ENCODE peak calls at places on chromosomes 5 and 9, in five cellular contexts. S is H1, H is WTC11, R is GM12878, L is HepG2. X is an unnamed sample.

GRCh38 chr5:43702815-43703214 is 99.8 kb downstream of the NNT start:
- DNase-seq in S (no peak), H (no peak), R (no peak), L (no peak), X (peak; percentile 24)

GRCh38 chr9:35791321-35791921 is at the start of gene NPR2:
- DNase-seq in S (no peak), H (peak; percentile 49), R (no peak), L (no peak), X (peak; percentile 12)

GRCh38 chr5:43400082-43400481 is 12.1 kb downstream of the CCL28 start:
- DNase-seq in S (no peak), H (no peak), R (no peak), L (no peak), X (no peak)

GRCh38 chr9:26264709-26265601 is 586.7 kb upstream of the TUSC1 start:
- DNase-seq in S (no peak), H (no peak), R (no peak), L (no peak), X (no peak)

GRCh38 chr9:97627624-97628023 is 5.5 kb downstream of the TSTD2 start:
- DNase-seq in S (no peak), H (no peak), R (no peak), L (no peak), X (no peak)

GRCh38 chr5:116528519-116529234 is 45.9 kb downstream of the SEMA6A start:
- DNase-seq in S (no peak), H (no peak), R (no peak), L (no peak), X (no peak)

GRCh38 chr5:100827481-100827889 is 75.6 kb downstream of the ST8SIA4 start:
- DNase-seq in S (no peak), H (no peak), R (no peak), L (no peak), X (no peak)

GRCh38 chr9:137986268-137987099 is 108.9 kb downstream of the CACNA1B start:
- DNase-seq in S (no peak), H (no peak), R (no peak), L (no peak), X (no peak)

GRCh38 chr5:90440644-90441043 is 31.1 kb upstream of the CETN3 start:
- DNase-seq in S (no peak), H (no peak), R (no peak), L (no peak), X (no peak)

GRCh38 chr9:87594218-87594617 is 96.6 kb downstream of the DAPK1 start:
- DNase-seq in S (no peak), H (no peak), R (no peak), L (no peak), X (no peak)

GRCh38 chr5:78666041-78666444 is 17.5 kb upstream of the LHFPL2 start:
- DNase-seq in S (no peak), H (no peak), R (no peak), L (peak; percentile 28), X (no peak)
- TF ChIP-seq ATF2 in S (no peak), H (no peak), R (no peak), L (no peak), X (no peak)

DNA sequence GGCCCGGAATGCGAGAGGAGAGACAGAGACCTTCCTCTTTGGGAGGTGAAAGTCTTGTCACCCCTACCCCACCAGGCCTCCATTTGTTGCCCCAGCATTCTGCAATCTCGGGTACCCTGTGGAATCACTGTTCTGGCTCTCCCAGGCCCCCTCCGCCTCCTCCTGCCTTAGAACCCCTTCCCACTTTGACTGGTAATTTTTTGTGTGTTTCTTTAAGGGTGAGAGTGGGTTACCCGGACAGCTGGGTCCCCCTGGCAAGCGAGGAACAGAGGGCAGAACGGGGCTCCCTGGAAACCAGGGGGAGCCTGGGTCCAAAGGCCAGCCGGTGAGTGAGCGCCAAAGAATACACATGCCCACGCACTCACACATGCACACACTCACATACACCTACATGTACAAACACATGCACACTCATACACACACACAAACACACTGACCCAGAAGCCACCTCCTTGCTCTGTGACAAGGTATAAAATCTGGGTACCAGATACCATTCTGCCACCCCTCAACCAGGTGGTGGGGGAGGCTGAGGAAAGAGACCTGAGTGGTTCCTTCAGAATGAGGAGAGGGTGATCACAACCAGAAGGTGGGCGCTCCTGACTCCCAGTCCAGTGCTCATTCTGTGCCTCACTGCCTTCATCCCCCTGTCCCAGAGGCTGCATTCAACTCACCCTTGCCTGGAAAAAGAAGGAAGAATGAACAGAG is 30.9 kb upstream of the ORM1 start:
- DNase-seq in S (no peak), H (no peak), R (no peak), L (no peak), X (no peak)
- TF ChIP-seq ATF2 in S (no peak), H (no peak), R (no peak), L (no peak), X (no peak)

GRCh38 chr9:132731230-132731629 is 61.0 kb downstream of the GTF3C4 start:
- DNase-seq in S (no peak), H (no peak), R (no peak), L (no peak), X (no peak)

GRCh38 chr9:132732326-132732725 is 62.1 kb downstream of the GTF3C4 start:
- DNase-seq in S (no peak), H (no peak), R (no peak), L (no peak), X (no peak)

GRCh38 chr9:132730054-132731033 is 60.1 kb downstream of the GTF3C4 start:
- DNase-seq in S (no peak), H (no peak), R (no peak), L (no peak), X (no peak)

GRCh38 chr9:132729235-132729890 is 59.1 kb downstream of the GTF3C4 start:
- DNase-seq in S (no peak), H (no peak), R (no peak), L (no peak), X (no peak)

GRCh38 chr9:132733133-132733815 is 63.0 kb downstream of the GTF3C4 start:
- DNase-seq in S (no peak), H (no peak), R (no peak), L (no peak), X (no peak)
- TF ChIP-seq ATF2 in S (no peak), H (no peak), R (no peak), L (no peak), X (no peak)

GRCh38 chr9:131333771-131334567 is 44.4 kb downstream of the PLPP7 start:
- DNase-seq in S (no peak), H (peak; percentile 7), R (no peak), L (no peak), X (no peak)

GRCh38 chr9:131335356-131335755 is 45.8 kb downstream of the PLPP7 start:
- DNase-seq in S (no peak), H (peak; percentile 6), R (no peak), L (no peak), X (no peak)

GRCh38 chr9:131324736-131325679 is 35.5 kb downstream of the PLPP7 start:
- DNase-seq in S (no peak), H (no peak), R (no peak), L (no peak), X (no peak)

GRCh38 chr9:131334568-131335105 is 45.1 kb downstream of the PLPP7 start:
- DNase-seq in S (no peak), H (peak; percentile 16), R (no peak), L (no peak), X (peak; percentile 24)

DNA sequence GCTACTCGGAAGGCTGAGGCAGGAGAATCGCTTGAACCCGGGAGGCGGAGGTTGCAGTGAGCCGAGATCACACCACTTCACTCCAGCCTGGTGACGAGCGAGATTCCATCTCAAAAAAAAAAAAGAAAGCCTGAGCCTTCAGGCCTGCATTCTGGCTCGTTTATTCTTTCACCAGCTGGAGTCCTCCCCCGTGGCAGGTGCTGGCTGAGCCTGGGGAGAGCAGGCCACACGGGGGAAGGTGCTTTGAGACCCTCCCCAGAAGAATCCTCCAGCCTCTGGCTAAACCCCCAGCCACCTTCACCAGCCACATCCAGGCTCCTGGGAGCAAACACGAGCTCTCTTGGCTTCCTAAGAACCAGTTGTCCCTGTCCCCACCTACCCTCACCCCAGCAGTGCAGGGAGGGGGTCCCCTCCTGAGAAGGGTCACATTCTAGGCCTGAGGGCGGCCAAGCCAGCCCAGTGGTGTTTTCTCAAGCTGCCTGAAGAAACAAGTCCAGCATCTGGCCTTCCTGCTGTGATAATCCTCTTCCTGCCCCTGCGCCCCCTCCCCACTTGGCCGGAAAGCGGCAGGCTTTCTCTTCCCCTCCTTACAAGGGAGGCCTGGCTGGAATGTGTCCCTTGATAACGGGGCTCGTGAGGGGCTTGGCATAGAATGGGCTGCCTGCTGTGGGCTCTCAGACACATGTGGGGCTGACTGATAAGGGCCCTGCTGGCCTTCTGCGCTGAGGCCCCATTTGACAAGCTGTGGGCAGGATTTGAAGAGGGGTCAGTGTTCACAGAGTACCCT is 41.5 kb downstream of the PLPP7 start:
- DNase-seq in S (peak; percentile 73), H (peak; percentile 69), R (no peak), L (no peak), X (peak; percentile 97)
- TF ChIP-seq ATF2 in S (no peak), H (no peak), R (no peak), L (no peak), X (no peak)

DNA sequence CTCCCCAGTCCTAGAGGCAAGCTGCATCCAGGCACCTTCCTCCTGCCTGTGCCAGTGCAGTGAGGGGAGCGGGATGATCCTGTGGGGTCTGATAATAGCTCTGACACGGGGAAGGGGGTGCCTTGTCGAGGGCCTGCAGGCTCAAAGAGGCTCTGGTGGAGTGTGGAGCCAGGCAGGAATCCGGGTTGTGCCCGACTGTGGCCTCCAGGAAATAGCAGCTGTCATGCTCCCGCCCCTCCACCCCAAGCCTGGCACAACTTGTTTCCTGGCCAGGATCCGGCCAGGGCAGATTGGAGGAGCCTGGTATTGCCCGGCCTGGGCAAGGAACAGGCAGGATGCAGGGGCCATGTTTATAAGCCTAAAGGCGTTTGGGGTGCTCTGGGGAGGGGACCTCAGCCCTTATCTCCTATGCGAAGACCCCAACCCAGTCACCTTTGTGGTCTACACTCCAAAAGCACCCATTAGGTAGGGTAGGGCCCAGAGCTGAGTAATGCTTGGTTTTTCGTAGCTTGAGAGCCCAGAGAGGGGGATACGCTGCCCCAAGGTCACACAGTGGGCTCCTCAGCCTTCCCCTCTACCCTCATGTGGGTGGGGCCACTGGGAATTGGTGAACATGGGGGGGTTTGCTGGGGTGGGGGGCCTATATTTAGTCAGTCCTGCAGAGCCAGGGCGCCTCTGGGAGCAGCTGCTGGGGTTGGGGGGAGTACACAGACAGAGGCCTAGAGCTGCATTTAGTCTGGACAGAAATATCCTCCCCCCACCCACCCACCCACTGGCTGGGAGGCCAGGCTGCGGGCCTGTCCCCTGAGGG is 12.2 kb downstream of the CXXC5 start:
- DNase-seq in S (no peak), H (no peak), R (no peak), L (no peak), X (no peak)
- TF ChIP-seq ATF2 in S (no peak), H (no peak), R (no peak), L (no peak), X (no peak)

GRCh38 chr9:135613946-135614805 is 25.2 kb downstream of the GLT6D1 start:
- DNase-seq in S (no peak), H (no peak), R (no peak), L (no peak), X (no peak)
- TF ChIP-seq ATF2 in S (no peak), H (no peak), R (no peak), L (no peak), X (no peak)